ENCODE peak calls at places on chromosome 11, in eight cellular contexts. Q, O, T, L, F, H, M and Z are unnamed samples.
A peak's percentile ranks its signal among the peaks of the same experiment; 100 is the strongest.

GRCh38 chr11:104830080-104830479 is 68.2 kb downstream of the CASP12 start:
- DNase-seq in M (no peak), F (peak; percentile 76), O (no peak), T (no peak), Q (no peak), L (no peak), H (no peak), Z (no peak)

GRCh38 chr11:28674432-28675076 is 566.4 kb downstream of the METTL15 start:
- DNase-seq in M (no peak), Q (peak; percentile 39), H (no peak), L (no peak), O (no peak), F (peak; percentile 44), T (peak; percentile 57), Z (no peak)

GRCh38 chr11:66492161-66492865 is 12.1 kb downstream of the DPP3 start:
- DNase-seq in Q (no peak), H (no peak), L (no peak), T (no peak), F (peak; percentile 64), M (no peak), O (no peak), Z (no peak)

GRCh38 chr11:43282607-43283440 is 29.0 kb upstream of the API5 start:
- DNase-seq in F (peak; percentile 15), M (peak; percentile 77), Q (peak; percentile 62), T (peak; percentile 68), L (peak; percentile 24), O (peak; percentile 75), H (no peak), Z (peak; percentile 35)

GRCh38 chr11:119347242-119347641 is 737 bp upstream of the MFRP start:
- DNase-seq in L (no peak), F (no peak), T (no peak), M (no peak), H (no peak), Q (no peak), O (no peak), Z (no peak)

GRCh38 chr11:67316882-67317364 is 13.6 kb downstream of the SSH3 start:
- DNase-seq in M (no peak), H (peak; percentile 77), F (peak; percentile 64), L (no peak), O (no peak), Q (no peak), T (no peak), Z (no peak)

GRCh38 chr11:45444796-45445195 is 158.7 kb upstream of the SYT13 start:
- DNase-seq in Q (no peak), M (no peak), T (no peak), F (no peak), H (no peak), L (no peak), O (no peak), Z (no peak)

GRCh38 chr11:25453471-25453870 is 878.5 kb upstream of the ANO3 start:
- DNase-seq in O (no peak), Q (no peak), M (no peak), L (no peak), F (no peak), T (no peak), H (no peak), Z (no peak)

GRCh38 chr11:26846222-26846621 is 124.4 kb upstream of the SLC5A12 start:
- DNase-seq in F (peak; percentile 30), L (no peak), T (peak; percentile 37), M (no peak), H (no peak), O (no peak), Q (no peak), Z (no peak)

GRCh38 chr11:118005224-118006152 is 19.3 kb downstream of the IL10RA start:
- DNase-seq in M (no peak), F (no peak), Q (no peak), L (peak; percentile 4), H (peak; percentile 54), O (no peak), T (peak; percentile 8), Z (no peak)

GRCh38 chr11:102144357-102145342 is 34.4 kb downstream of the YAP1 start:
- DNase-seq in O (peak; percentile 75), M (no peak), T (no peak), L (peak; percentile 15), H (no peak), Q (peak; percentile 68), F (peak; percentile 46), Z (no peak)

GRCh38 chr11:58567889-58568512 is 7.7 kb downstream of the LPXN start:
- DNase-seq in M (no peak), T (peak; percentile 80), L (peak; percentile 65), H (no peak), O (peak; percentile 80), F (peak; percentile 49), Q (peak; percentile 68), Z (no peak)

GRCh38 chr11:42066113-42066512 is 606.7 kb upstream of the LRRC4C start:
- DNase-seq in T (no peak), H (no peak), Q (peak; percentile 42), O (no peak), L (no peak), M (peak; percentile 36), F (peak; percentile 63), Z (no peak)

GRCh38 chr11:43397251-43397650 is 38.5 kb downstream of the TTC17 start:
- DNase-seq in L (no peak), F (no peak), M (no peak), O (no peak), T (no peak), Q (no peak), H (no peak), Z (no peak)

GRCh38 chr11:4181780-4182721 is 87.5 kb downstream of the RRM1 start:
- DNase-seq in M (peak; percentile 83), L (peak; percentile 69), H (peak; percentile 60), Q (peak; percentile 80), F (peak; percentile 37), O (peak; percentile 82), T (peak; percentile 77), Z (peak; percentile 92)

GRCh38 chr11:59199546-59200420 is 12.9 kb downstream of the MPEG1 start:
- DNase-seq in T (no peak), F (no peak), H (no peak), Q (no peak), L (no peak), M (no peak), O (no peak), Z (no peak)

DNA sequence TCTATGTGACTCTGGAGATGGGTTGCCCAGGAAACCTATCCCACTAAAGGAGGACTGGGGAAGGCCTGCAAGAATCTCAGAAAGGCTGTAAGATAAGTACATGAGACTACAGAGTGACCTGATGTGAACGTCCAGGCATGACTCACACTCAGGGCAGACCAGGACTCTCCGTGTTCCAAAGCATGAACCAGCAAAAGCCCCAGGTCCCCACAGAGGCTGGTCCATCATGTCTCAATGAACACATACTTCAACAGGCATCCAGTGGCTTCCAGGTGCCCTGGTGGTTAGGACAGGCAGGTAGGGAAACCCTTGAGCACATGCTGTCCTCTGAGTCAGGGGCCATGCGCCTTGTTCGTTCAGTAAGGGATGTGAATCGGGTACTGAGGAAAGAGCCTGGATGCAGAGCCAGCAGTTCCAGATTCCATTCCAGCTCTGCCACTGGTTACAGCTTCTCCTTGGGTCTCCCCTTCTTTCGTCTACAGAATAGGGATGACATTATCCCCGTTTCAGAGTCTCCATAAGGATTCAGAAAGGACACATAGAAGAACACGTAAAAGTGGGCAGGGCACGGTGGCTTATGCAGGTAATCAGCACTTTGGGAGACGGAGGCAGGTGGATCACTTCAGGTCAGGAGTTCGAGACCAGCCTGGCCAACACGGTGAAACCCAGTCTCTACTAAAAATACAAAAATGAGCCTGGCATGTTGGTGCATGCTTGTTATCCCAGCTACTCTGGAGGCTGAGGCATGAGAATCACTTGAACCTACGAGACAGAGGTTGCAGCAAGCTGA is 129.0 kb upstream of the TEAD1 start:
- DNase-seq in L (no peak), O (no peak), F (peak; percentile 57), H (peak; percentile 58), T (no peak), M (no peak), Q (no peak), Z (no peak)
- H3K4me3 ChIP-seq in L (no peak overlapping the region), O (no peak overlapping the region), F (no peak overlapping the region), H (no peak overlapping the region), T (no peak overlapping the region), M (no peak overlapping the region), Q (no peak overlapping the region), Z (no peak overlapping the region)

DNA sequence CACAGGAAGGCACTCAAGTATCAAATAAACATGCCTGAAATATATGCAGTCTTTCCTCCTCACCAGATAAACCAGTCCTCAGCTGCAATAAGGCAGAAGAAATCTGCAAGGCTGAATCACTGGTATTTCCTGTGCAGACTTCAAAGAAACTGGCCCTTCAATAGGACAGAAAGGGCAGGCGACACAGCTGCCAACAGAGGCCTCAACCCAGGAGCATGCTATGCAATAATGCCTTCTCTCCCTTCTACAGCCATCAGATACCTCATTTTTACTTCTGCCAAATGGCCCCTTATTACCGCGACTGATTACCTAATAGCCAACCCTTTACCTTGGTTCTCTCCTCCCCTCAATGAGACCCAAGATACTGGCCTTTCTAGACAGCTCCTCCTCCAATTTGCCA is 8.0 kb downstream of the NUMA1 start:
- DNase-seq in Q (no peak), O (peak; percentile 66), T (peak; percentile 12), F (peak; percentile 90), H (no peak), M (no peak), L (no peak), Z (no peak)
- H3K4me1 ChIP-seq in Q (peaks cover 5% of the 10 kb centered on the region), O (peaks cover 46% of the 10 kb centered on the region), T (peaks cover 13% of the 10 kb centered on the region), F (peaks cover 30% of the 10 kb centered on the region), H (peaks cover 35% of the 10 kb centered on the region), M (peaks cover 27% of the 10 kb centered on the region), L (peaks cover 33% of the 10 kb centered on the region), Z (peaks cover 3% of the 10 kb centered on the region)

GRCh38 chr11:114060402-114061052 is 1.0 kb downstream of the ZBTB16 start:
- DNase-seq in O (no peak), T (peak; percentile 51), M (peak; percentile 94), Q (peak; percentile 78), H (no peak), L (no peak), F (peak; percentile 21), Z (peak; percentile 61)

GRCh38 chr11:114059984-114060401 is 482 bp downstream of the ZBTB16 start:
- DNase-seq in T (peak; percentile 53), H (no peak), Q (peak; percentile 77), O (peak; percentile 83), F (no peak), M (peak; percentile 82), L (peak; percentile 49), Z (peak; percentile 85)

GRCh38 chr11:114058026-114058706 is 1.3 kb upstream of the ZBTB16 start:
- DNase-seq in F (no peak), M (peak; percentile 79), O (peak; percentile 93), L (no peak), Q (peak; percentile 71), T (peak; percentile 61), H (no peak), Z (no peak)

GRCh38 chr11:114058871-114059277 is 637 bp upstream of the ZBTB16 start:
- DNase-seq in O (peak; percentile 83), F (no peak), Q (peak; percentile 81), T (peak; percentile 57), H (no peak), L (peak; percentile 51), M (no peak), Z (no peak)

GRCh38 chr11:114059278-114059983 is at the start of gene ZBTB16:
- DNase-seq in T (peak; percentile 92), Q (peak; percentile 97), F (no peak), O (peak; percentile 96), H (peak; percentile 93), L (peak; percentile 88), M (peak; percentile 96), Z (peak; percentile 97)
- H3K4me3 ChIP-seq in T (peak within 1 kb of the TSS; percentile 80), Q (peak within 1 kb of the TSS; percentile 98), F (no peak within 1 kb of the TSS), O (peak within 1 kb of the TSS; percentile 76), H (peak within 1 kb of the TSS; percentile 97), L (peak within 1 kb of the TSS; percentile 71), M (peak within 1 kb of the TSS; percentile 95), Z (peak within 1 kb of the TSS; percentile 89)

DNA sequence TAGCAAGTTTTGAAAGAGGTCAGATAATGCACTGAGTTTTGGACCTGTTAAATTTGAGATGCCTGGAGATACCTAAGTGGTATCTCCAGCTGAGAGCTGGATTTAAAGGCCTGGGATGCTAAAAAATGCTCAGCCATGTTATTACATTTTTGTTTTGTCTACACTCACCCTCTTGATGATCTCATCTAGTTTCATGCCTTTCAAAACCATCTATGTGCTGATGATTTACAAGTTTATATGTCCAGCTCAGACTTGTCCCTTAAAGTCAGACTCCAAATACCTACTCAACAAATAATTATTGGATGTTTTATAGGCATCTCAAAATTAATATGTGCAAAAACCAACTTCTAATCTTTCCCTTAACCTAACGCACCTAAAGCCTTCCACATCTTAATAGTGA is 103.6 kb upstream of the OR9G4 start:
- DNase-seq in T (no peak), M (no peak), L (no peak), H (no peak), F (no peak), O (no peak), Q (no peak), Z (no peak)
- H3K4me1 ChIP-seq in T (no peaks in the 10 kb centered on the region), M (no peaks in the 10 kb centered on the region), L (peaks cover 5% of the 10 kb centered on the region), H (no peaks in the 10 kb centered on the region), F (no peaks in the 10 kb centered on the region), O (no peaks in the 10 kb centered on the region), Q (no peaks in the 10 kb centered on the region), Z (no peaks in the 10 kb centered on the region)